ENCODE peak calls at places on chromosomes 11 and 22, in six cellular contexts. S, U, X, V, B and W are unnamed samples.

GRCh38 chr11:2451336-2451735 is 6.5 kb downstream of the KCNQ1 start:
- DNase-seq in S (no peak), U (no peak), X (peak), V (no peak), B (no peak), W (no peak)

GRCh38 chr11:113574171-113574570 is 99.0 kb upstream of the DRD2 start:
- DNase-seq in S (no peak), U (no peak), X (no peak), V (no peak), B (no peak), W (no peak)

GRCh38 chr11:114188851-114189570 is 107.2 kb upstream of the NNMT start:
- DNase-seq in S (no peak), U (no peak), X (no peak), V (no peak), B (no peak), W (no peak)

GRCh38 chr11:61357233-61357893 is 4.3 kb downstream of the CYB561A3 start:
- DNase-seq in S (no peak), U (no peak), X (no peak), V (no peak), B (no peak), W (no peak)

GRCh38 chr11:35477871-35478270 is 47.5 kb downstream of the PAMR1 start:
- DNase-seq in S (no peak), U (no peak), X (no peak), V (no peak), B (no peak), W (no peak)

GRCh38 chr11:9815486-9816136 is 151.7 kb downstream of the SWAP70 start:
- DNase-seq in S (peak), U (no peak), X (no peak), V (no peak), B (no peak), W (no peak)

GRCh38 chr11:111870113-111870512 is 1.3 kb downstream of the ALG9 start:
- DNase-seq in S (no peak), U (no peak), X (no peak), V (no peak), B (no peak), W (no peak)

GRCh38 chr11:1931326-1931725 is 11.8 kb downstream of the TNNT3 start:
- DNase-seq in S (no peak), U (peak), X (no peak), V (no peak), B (no peak), W (no peak)

GRCh38 chr11:72352859-72353551 is 81.3 kb downstream of the CLPB start:
- DNase-seq in S (no peak), U (peak), X (no peak), V (no peak), B (peak), W (no peak)

GRCh38 chr22:18104566-18104965 is 6.0 kb upstream of the TUBA8 start:
- DNase-seq in S (no peak), U (no peak), X (no peak), V (no peak), B (no peak), W (no peak)

GRCh38 chr11:117610045-117610444 is 187.0 kb downstream of the DSCAML1 start:
- DNase-seq in S (peak), U (no peak), X (no peak), V (no peak), B (no peak), W (no peak)

GRCh38 chr22:30312053-30312452 is 14.7 kb downstream of the TBC1D10A start:
- DNase-seq in S (no peak), U (no peak), X (no peak), V (no peak), B (no peak), W (no peak)

GRCh38 chr11:88036701-88037100 is 138.5 kb downstream of the RAB38 start:
- DNase-seq in S (no peak), U (no peak), X (no peak), V (no peak), B (no peak), W (no peak)

GRCh38 chr11:117959438-117960149 is 26.6 kb upstream of the IL10RA start:
- DNase-seq in S (no peak), U (no peak), X (no peak), V (no peak), B (no peak), W (no peak)

GRCh38 chr11:71170619-71171018 is 81.8 kb downstream of the SHANK2 start:
- DNase-seq in S (no peak), U (no peak), X (no peak), V (no peak), B (no peak), W (peak)

GRCh38 chr11:762421-763072 is 14.7 kb downstream of the GATD1 start:
- DNase-seq in S (peak), U (peak), X (no peak), V (peak), B (peak), W (no peak)

GRCh38 chr11:34653851-34654490 is 33.1 kb downstream of the EHF start:
- DNase-seq in S (peak), U (no peak), X (no peak), V (peak), B (no peak), W (no peak)

GRCh38 chr22:35446365-35446764 is 46.4 kb downstream of the MCM5 start:
- DNase-seq in S (peak), U (no peak), X (no peak), V (peak), B (no peak), W (peak)

GRCh38 chr11:3041699-3042098 is 15.5 kb downstream of the CARS1 start:
- DNase-seq in S (no peak), U (no peak), X (no peak), V (no peak), B (no peak), W (no peak)

GRCh38 chr22:29214232-29214631 is 8.5 kb downstream of the EMID1 start:
- DNase-seq in S (no peak), U (peak), X (no peak), V (no peak), B (no peak), W (peak)

GRCh38 chr22:26479792-26480610 is 3.6 kb downstream of the HPS4 start:
- DNase-seq in S (no peak), U (no peak), X (no peak), V (no peak), B (no peak), W (no peak)
- H3K27ac ChIP-seq in S (no peak), U (no peak), X (no peak), V (peak), B (peak), W (no peak)

GRCh38 chr22:49934144-49934890 is 15.9 kb downstream of the CRELD2 start:
- DNase-seq in S (no peak), U (peak), X (peak), V (peak), B (peak), W (peak)

GRCh38 chr22:49936018-49936972 is 17.9 kb downstream of the CRELD2 start:
- DNase-seq in S (no peak), U (peak), X (peak), V (peak), B (peak), W (peak)

GRCh38 chr22:49935561-49935960 is 17.1 kb downstream of the CRELD2 start:
- DNase-seq in S (no peak), U (peak), X (no peak), V (no peak), B (peak), W (no peak)

GRCh38 chr22:49933236-49933921 is 14.9 kb downstream of the CRELD2 start:
- DNase-seq in S (no peak), U (peak), X (peak), V (peak), B (no peak), W (peak)

DNA sequence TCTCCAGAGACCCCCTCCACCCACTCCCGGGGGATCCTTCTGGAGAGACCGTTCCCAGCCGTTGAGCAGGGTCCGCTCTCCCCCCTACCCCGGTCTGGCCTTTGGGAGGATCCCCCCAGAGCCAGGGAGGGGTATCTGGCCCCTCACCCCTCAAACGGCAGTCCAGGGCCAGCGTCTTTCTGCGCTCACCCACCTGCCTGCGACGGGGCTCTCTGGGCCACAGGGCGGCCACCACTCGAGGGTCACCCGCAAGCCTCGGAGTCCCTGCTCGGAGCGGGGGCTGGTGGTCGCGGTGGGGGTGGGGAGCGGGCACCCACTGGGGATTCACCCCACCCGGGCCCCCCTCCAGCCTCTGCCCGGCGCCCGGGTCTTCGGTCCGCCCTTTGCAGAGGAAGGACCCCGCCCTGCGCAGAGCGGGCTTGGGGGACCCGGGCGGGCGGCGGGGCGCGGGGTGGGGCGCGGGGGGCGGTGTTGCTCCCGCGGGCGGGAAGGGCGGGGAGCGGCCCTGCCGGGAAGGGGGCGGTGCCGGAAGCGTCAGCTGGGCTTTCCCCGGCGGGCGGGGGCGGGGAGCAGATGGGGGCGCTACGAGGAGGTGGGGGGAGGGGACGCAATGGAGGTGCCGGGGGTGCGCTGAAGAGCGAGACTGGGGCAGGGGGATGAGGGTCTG is 16.6 kb downstream of the CRELD2 start:
- DNase-seq in S (no peak), U (peak), X (peak), V (peak), B (peak), W (peak)
- H3K4me3 ChIP-seq in S (peak), U (no peak), X (peak), V (peak), B (peak), W (peak)

DNA sequence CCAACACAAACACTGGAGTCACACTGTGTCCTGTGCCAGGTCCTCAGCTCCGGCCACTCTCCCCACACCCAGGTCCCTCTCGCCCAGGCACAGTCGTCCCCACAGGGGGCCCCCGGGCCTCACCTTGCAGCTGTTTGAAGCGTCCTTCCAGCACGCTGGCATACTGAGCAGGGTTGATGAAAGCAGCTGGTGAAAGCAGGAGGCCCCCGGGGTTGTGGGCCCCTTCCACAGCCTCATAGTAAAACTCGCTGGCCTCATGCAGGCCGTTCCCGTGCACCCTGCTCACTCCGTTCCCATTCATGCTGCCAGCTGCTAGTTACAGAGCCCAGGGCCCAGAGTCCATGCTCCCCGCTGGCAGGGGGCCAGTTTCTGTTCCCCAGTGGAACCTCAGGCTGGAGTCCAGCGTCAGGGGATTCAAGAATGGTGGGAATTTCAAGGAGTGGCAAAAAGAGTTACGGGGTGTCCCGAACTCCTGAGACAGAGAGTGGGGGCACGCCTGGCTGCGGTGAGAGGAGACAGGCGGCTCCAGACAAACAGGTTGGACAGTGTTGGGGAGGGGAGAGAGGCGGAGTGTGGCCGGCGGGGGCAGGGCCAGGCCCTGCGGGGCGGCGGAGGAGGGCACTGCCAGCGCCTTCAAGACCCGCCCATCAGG is 10.6 kb downstream of the SPTBN2 start:
- DNase-seq in S (no peak), U (no peak), X (no peak), V (peak), B (no peak), W (no peak)
- TF ChIP-seq EP300 in S (no peak), U (no peak), X (no peak), V (no peak), B (no peak), W (no peak)

GRCh38 chr22:45103756-45104155 is 60.0 kb upstream of the NUP50 start:
- DNase-seq in S (no peak), U (no peak), X (no peak), V (no peak), B (no peak), W (no peak)

GRCh38 chr22:45102896-45103420 is 60.8 kb upstream of the NUP50 start:
- DNase-seq in S (no peak), U (no peak), X (no peak), V (no peak), B (no peak), W (no peak)

GRCh38 chr22:45104313-45104712 is 59.4 kb upstream of the NUP50 start:
- DNase-seq in S (no peak), U (no peak), X (no peak), V (no peak), B (no peak), W (no peak)

GRCh38 chr22:45099961-45100360 is 63.8 kb upstream of the NUP50 start:
- DNase-seq in S (no peak), U (no peak), X (no peak), V (no peak), B (no peak), W (no peak)

DNA sequence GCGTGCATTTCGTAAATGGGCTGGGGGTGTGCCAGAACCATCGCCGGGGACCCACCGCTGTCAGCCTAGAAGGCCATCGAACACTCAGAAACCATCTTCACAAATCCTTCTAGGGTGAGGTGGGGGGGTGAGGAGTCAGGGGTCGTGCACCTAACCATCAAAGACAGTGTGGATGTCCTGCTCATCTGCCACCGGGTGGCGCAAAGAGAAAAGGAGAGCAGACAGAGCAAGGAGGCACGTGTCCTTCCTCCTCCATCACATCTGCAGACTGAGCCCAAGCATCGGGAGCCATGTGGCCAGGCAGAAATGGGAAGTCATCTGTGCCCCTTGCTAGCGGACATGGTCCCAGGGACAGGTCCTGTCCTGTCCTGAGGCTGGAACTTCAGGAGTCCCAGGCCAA is 61.9 kb upstream of the NUP50 start:
- DNase-seq in S (peak), U (peak), X (peak), V (peak), B (peak), W (peak)
- H3K27ac ChIP-seq in S (no peak), U (no peak), X (no peak), V (no peak), B (no peak), W (no peak)